ENCODE peak calls at places on chromosome 3, in six cellular contexts. L, T, I, B, H and V are unnamed samples.

GRCh38 chr3:192892981-192893827 is 24.5 kb downstream of the MB21D2 start:
- DNase-seq in I (peak), L (peak), T (no peak), B (no peak), H (no peak), V (peak)

GRCh38 chr3:15404767-15405166 is 22.6 kb downstream of the METTL6 start:
- DNase-seq in B (no peak), I (no peak), H (no peak), L (no peak), T (no peak), V (no peak)

GRCh38 chr3:69739204-69740102 is at the start of gene MITF:
- DNase-seq in T (peak), I (peak), L (peak), B (peak), H (peak), V (peak)

GRCh38 chr3:46706771-46707582 is 5.8 kb downstream of the TMIE start:
- DNase-seq in B (no peak), I (no peak), L (no peak), T (no peak), H (no peak), V (no peak)

GRCh38 chr3:31704651-31705179 is 172.0 kb downstream of the STT3B start:
- DNase-seq in L (no peak), T (no peak), H (no peak), B (no peak), I (no peak), V (no peak)

GRCh38 chr3:56076746-56077145 is 391.5 kb downstream of the ERC2 start:
- DNase-seq in L (no peak), H (no peak), I (no peak), T (no peak), B (no peak), V (no peak)

GRCh38 chr3:17122758-17123157 is 238.0 kb downstream of the PLCL2 start:
- DNase-seq in L (no peak), T (no peak), H (no peak), I (no peak), B (no peak), V (no peak)

GRCh38 chr3:30354513-30354912 is 251.9 kb upstream of the TGFBR2 start:
- DNase-seq in L (no peak), H (no peak), T (no peak), B (no peak), I (no peak), V (no peak)

GRCh38 chr3:170953736-170954135 is 45.3 kb upstream of the EIF5A2 start:
- DNase-seq in B (no peak), L (no peak), H (no peak), T (no peak), I (no peak), V (no peak)

GRCh38 chr3:47250309-47251060 is 32.1 kb downstream of the KIF9 start:
- DNase-seq in I (no peak), B (peak), T (peak), L (no peak), H (no peak), V (no peak)

GRCh38 chr3:169110633-169111032 is 552.9 kb downstream of the MECOM start:
- DNase-seq in T (no peak), I (no peak), H (no peak), L (no peak), B (no peak), V (no peak)

GRCh38 chr3:7953449-7954015 is 548.1 kb upstream of the LMCD1 start:
- DNase-seq in H (no peak), I (no peak), T (no peak), L (no peak), B (no peak), V (no peak)

GRCh38 chr3:126132751-126133511 is 47.5 kb downstream of the ALDH1L1 start:
- DNase-seq in I (no peak), H (peak), B (no peak), L (no peak), T (no peak), V (no peak)

GRCh38 chr3:21995079-21995607 is 244.1 kb upstream of the ZNF385D start:
- DNase-seq in T (no peak), L (no peak), H (no peak), B (no peak), I (no peak), V (no peak)

GRCh38 chr3:63450634-63451363 is 172.7 kb downstream of the SYNPR start:
- DNase-seq in L (no peak), B (no peak), T (no peak), H (no peak), I (no peak), V (no peak)

DNA sequence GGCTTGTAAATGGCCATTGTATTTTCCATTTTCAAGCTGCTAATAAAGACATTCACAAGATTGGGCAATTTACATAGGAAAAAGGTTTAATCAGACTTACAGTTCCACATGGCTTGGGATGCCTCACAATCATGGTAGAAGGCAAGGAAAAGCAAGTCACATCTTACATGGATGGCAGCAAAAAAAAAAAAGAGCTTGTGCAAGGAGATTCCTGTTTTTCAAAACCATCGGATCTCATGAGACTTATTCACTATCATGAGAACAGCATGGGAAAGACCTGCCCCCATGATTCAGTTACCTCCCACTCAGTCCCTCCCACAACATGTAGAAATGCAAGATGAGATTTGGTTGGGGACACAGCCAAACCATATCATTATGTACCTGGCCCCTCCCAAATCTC is 202.0 kb downstream of the FNDC3B start:
- DNase-seq in L (no peak), I (no peak), B (no peak), H (no peak), T (no peak), V (no peak)
- TF ChIP-seq POLR2A in L (no peak), I (no peak), B (no peak), H (no peak), T (no peak), V (no peak)

GRCh38 chr3:101204246-101204645 is 116.1 kb downstream of the IMPG2 start:
- DNase-seq in I (no peak), B (no peak), T (no peak), L (no peak), H (no peak), V (no peak)

GRCh38 chr3:101203411-101203810 is 117.0 kb downstream of the IMPG2 start:
- DNase-seq in T (no peak), L (no peak), B (no peak), H (no peak), I (no peak), V (no peak)

GRCh38 chr3:101202640-101203039 is 117.7 kb downstream of the IMPG2 start:
- DNase-seq in B (no peak), L (no peak), I (no peak), T (no peak), H (no peak), V (no peak)

GRCh38 chr3:101195951-101196713 is 124.2 kb downstream of the IMPG2 start:
- DNase-seq in T (peak), H (no peak), L (no peak), I (no peak), B (peak), V (no peak)

DNA sequence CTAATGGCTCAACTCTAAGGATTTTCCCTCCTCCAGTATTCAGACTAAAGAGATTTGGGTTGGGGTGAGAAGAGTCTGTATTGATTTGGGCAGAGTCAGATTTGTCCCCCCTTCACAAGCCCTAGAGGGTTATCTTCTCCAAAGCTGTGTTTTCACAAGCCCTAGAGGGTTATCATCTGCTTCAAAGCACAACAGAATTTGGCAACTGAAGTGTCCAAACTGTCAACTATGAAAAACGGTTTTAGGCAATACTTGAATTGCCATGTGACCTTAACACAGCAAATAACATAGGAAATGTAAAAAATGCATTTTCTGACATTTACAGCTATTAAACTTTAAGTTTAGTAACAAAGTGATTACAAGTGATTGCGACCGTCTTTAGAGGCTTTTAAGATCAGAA is 119.9 kb downstream of the IMPG2 start:
- DNase-seq in H (no peak), B (no peak), I (no peak), L (no peak), T (no peak), V (no peak)
- TF ChIP-seq TAF1 in H (no peak), B (no peak), I (no peak), L (no peak), T (no peak), V (no peak)

GRCh38 chr3:48429416-48430358 is at the start of gene PLXNB1:
- DNase-seq in I (no peak), H (peak), L (peak), T (peak), B (peak), V (peak)
- TF ChIP-seq POLR2A in I (peak), H (peak), L (no peak), T (peak), B (peak), V (no peak)

GRCh38 chr3:48400824-48401433 is 28.9 kb downstream of the FBXW12 start:
- DNase-seq in H (peak), B (peak), L (peak), I (peak), T (peak), V (peak)
- TF ChIP-seq TAF1 in H (no peak), B (no peak), L (no peak), I (no peak), T (no peak), V (no peak)

DNA sequence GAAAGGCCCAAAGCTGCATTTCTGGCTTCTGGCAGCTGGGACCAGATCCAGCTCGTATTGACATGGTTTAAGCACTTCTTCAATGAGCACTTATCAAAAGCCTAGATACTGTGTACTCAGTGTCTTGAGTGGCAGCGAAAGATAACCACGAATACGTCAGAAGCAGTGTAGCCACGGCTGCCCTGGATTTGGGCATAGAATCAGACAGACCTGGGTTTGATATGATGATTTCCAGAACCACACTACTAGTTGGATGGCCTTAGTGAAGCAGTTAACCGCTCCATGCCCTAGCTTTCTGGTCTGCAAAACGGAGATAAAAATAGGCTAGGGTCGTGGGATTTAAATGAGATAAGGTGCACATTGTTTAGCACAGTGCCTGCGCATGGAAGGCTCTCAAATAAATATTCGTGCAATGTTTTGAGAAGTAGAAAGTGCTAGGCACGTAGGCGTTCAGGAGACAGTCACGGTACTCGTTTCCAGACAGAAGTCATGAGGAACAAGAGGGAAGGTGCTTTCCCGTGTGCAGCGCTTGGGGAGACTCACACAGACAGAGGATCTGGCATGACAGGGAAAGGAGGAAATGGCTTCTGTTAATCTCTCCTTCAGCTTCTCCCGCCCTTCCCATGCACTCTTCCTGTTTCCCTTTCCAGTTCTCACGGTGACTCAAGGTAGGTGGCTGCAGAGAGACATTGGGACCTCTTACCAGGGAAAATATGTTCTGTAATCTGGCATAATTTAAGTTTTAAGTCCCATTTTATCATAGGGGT is 70.3 kb downstream of the CCNL1 start:
- DNase-seq in H (no peak), L (no peak), B (peak), T (no peak), I (peak), V (no peak)
- TF ChIP-seq POLR2A in H (no peak), L (peak), B (no peak), T (no peak), I (no peak), V (peak)

GRCh38 chr3:9032236-9032777 is 69.0 kb upstream of the RAD18 start:
- DNase-seq in T (no peak), L (no peak), I (no peak), H (no peak), B (no peak), V (no peak)

GRCh38 chr3:9033867-9034266 is 70.6 kb upstream of the RAD18 start:
- DNase-seq in H (no peak), I (no peak), L (no peak), B (no peak), T (no peak), V (no peak)

GRCh38 chr3:9037113-9037715 is 73.9 kb upstream of the RAD18 start:
- DNase-seq in L (no peak), T (no peak), H (no peak), B (no peak), I (no peak), V (no peak)

GRCh38 chr3:9035473-9035872 is 72.2 kb upstream of the RAD18 start:
- DNase-seq in L (no peak), B (no peak), I (no peak), H (no peak), T (no peak), V (no peak)

GRCh38 chr3:9036327-9037112 is 73.2 kb upstream of the RAD18 start:
- DNase-seq in L (no peak), B (no peak), I (no peak), T (no peak), H (no peak), V (no peak)
- TF ChIP-seq TAF1 in L (no peak), B (no peak), I (no peak), T (no peak), H (no peak), V (no peak)

GRCh38 chr3:39148116-39149058 is 5.0 kb downstream of the CSRNP1 start:
- DNase-seq in H (no peak), B (peak), T (no peak), I (no peak), L (no peak), V (no peak)

GRCh38 chr3:39147711-39148115 is 5.7 kb downstream of the CSRNP1 start:
- DNase-seq in B (no peak), T (no peak), H (no peak), I (no peak), L (no peak), V (peak)

GRCh38 chr3:39146083-39146501 is 7.3 kb downstream of the CSRNP1 start:
- DNase-seq in L (no peak), B (no peak), T (no peak), H (no peak), I (no peak), V (no peak)

GRCh38 chr3:39147374-39147709 is 6.0 kb downstream of the CSRNP1 start:
- DNase-seq in B (no peak), I (no peak), L (no peak), H (no peak), T (no peak), V (no peak)

DNA sequence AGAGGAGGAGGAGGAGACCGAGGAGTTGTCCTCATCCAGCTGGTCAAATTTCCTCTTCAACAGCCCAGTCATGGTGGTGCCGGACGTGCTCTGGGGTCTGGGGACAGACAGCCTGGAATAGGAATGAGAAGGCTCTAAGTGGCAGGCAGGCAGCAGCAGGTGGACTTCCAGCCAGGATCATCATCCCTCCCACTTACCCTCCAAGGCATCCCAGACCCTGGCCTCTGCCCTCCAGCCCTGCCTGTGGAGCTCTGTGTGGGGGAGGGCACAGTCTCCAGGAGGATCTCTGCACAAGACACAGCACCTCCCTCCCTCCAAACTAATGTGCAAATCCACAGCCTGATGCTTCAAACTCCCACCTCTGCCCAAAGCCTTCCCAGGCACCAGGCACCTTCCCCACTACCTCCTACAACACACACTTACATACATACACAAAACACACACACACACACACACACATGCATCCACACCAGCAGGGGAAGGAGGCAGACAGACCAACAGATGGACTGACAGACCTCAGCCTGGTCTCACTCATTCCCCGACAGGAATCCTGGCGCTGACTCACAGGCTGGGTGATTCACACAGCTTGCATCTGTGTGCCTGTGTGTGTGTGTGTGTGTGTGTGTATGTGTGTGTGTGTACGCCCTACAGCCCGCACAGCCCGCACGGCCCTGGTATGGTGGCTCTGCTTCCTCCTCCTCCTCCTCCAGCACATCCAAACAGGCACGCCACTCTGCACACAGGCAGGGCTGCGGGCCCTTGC is 6.6 kb downstream of the CSRNP1 start:
- DNase-seq in L (no peak), T (peak), B (peak), I (no peak), H (no peak), V (no peak)
- TF ChIP-seq POLR2A in L (no peak), T (no peak), B (no peak), I (peak), H (no peak), V (peak)

DNA sequence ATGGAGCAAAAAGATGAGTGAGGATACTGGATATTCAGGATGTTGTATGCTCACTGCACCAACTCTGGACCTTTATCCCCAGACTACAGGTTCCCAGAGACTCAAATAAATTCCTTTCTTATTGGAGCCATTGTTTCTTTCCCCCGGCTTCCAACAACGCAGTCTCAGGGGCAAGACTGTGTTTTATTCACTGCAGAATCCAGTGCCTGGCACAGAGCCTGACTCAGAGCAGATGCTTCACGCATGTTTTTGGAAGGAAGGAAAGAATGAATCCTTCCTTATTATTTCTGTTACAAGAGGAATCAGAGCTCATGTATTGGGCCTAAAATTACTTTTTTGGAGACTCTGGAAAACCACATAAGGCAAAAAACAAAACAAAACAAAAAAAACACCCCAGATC is 96.0 kb upstream of the VGLL4 start:
- DNase-seq in L (no peak), H (no peak), T (no peak), B (no peak), I (no peak), V (no peak)
- TF ChIP-seq TAF1 in L (no peak), H (no peak), T (no peak), B (no peak), I (no peak), V (no peak)

DNA sequence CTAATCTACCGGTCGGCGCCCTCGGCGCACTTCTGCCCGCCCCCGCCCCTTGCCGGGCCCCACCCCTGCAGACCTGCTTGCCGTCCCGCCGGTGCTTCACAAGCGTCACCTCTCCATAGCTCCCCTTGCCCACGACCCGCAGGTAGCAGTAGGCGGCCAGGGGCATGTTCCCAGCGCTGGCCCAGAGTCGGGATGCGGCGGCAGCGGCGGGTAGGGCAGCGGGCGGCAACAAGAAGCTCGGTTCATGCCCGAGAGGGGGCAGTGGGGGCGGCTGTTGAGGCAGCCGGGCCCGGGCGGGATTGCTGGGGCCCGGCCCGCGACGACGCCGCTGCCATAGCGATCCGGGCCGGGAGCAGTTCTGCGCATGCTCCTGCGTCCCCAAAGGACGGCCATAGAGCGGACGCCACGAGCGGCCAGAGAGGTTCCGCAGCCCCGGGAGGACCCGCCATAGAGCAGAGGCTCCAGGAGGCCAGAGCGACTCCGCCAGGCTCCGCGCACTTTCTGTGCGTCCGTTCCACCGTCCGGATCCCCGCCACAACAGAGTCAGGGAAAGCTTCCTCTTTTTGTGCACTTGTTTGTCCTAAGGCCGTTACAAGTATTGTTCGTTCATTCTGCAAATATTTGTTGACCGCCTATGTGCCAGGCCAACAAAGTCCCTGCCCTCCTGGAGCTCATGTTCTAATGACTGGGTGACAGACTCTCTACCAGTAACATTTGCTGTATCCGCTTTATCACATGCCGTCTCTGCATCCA is at the start of gene NEK4:
- DNase-seq in I (peak), L (peak), T (peak), H (peak), B (peak), V (peak)
- TF ChIP-seq POLR2A in I (peak), L (peak), T (peak), H (peak), B (peak), V (peak)

DNA sequence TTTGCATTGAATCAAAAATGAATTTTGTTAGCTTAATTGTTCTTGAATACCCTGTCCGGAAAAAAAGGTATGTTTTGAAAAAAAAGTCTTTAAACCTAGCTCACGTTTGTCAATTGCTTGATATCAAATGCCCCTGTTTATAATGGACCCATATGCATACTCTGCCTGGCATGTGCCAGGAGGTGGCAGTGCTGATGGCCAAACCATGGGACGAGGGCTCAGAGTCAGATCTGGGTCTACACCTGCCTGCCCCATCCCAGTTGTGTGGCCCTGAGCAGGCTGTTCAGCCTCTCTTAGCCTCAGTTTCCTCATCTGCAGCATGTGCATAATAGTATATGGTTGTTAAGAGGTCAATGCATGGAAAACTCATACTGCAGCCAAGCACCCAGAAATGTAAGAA is 38.8 kb downstream of the PRKCD start:
- DNase-seq in I (no peak), T (no peak), L (no peak), B (no peak), H (no peak), V (no peak)
- TF ChIP-seq TAF1 in I (no peak), T (no peak), L (no peak), B (no peak), H (no peak), V (no peak)